ENCODE peak calls at places on chromosomes 6 and 20, in eight cellular contexts. O is CD4-positive, alpha-beta memory T cell; N is prostate gland; Q is cardiac muscle cell; E is left ventricle myocardium inferior; X is heart right ventricle; L is Karpas-422; P is brain microvascular endothelial cell. H is an unnamed sample.

GRCh38 chr6:7268362-7269310 is 44.4 kb downstream of the SSR1 start:
- DNase-seq in O (no peak), N (no peak), Q (no peak), E (no peak), X (no peak), L (no peak), P (no peak), H (no peak)

GRCh38 chr6:12060780-12061619 is 48.9 kb downstream of the HIVEP1 start:
- DNase-seq in O (peak), N (no peak), Q (peak), E (peak), X (peak), L (peak), P (peak), H (peak)

GRCh38 chr6:17413313-17413750 is 19.9 kb downstream of the CAP2 start:
- DNase-seq in O (no peak), N (no peak), Q (peak), E (no peak), X (no peak), L (no peak), P (peak), H (no peak)

GRCh38 chr6:88358846-88359245 is 192.7 kb upstream of the CNR1 start:
- DNase-seq in O (no peak), N (no peak), Q (peak), E (no peak), X (no peak), L (no peak), P (no peak), H (no peak)

GRCh38 chr20:18984238-18985200 is 170.9 kb downstream of the SCP2D1 start:
- DNase-seq in O (no peak), N (no peak), Q (no peak), E (no peak), X (no peak), L (peak), P (no peak), H (no peak)

GRCh38 chr6:157410088-157410487 is 29.1 kb downstream of the ZDHHC14 start:
- DNase-seq in O (no peak), N (no peak), Q (no peak), E (no peak), X (no peak), L (no peak), P (peak), H (no peak)

GRCh38 chr6:154411076-154411475 is 54.5 kb upstream of the IPCEF1 start:
- DNase-seq in O (no peak), N (no peak), Q (no peak), E (no peak), X (no peak), L (no peak), P (no peak), H (no peak)

GRCh38 chr6:160221423-160221822 is 37.2 kb downstream of the SLC22A2 start:
- DNase-seq in O (no peak), N (no peak), Q (peak), E (no peak), X (no peak), L (peak), P (no peak), H (no peak)

GRCh38 chr6:5012531-5012930 is 8.7 kb upstream of the RPP40 start:
- DNase-seq in O (no peak), N (no peak), Q (peak), E (no peak), X (no peak), L (no peak), P (no peak), H (no peak)

GRCh38 chr20:47484303-47484702 is 17.4 kb upstream of the NCOA3 start:
- DNase-seq in O (no peak), N (no peak), Q (no peak), E (no peak), X (no peak), L (no peak), P (no peak), H (no peak)

GRCh38 chr20:53515749-53516148 is 77.9 kb downstream of the ZNF217 start:
- DNase-seq in O (no peak), N (no peak), Q (no peak), E (no peak), X (no peak), L (no peak), P (no peak), H (no peak)

GRCh38 chr6:105606871-105607421 is 204.1 kb upstream of the PREP start:
- DNase-seq in O (no peak), N (no peak), Q (no peak), E (no peak), X (no peak), L (no peak), P (no peak), H (no peak)

GRCh38 chr6:160978141-160978926 is 13.2 kb upstream of the MAP3K4 start:
- DNase-seq in O (no peak), N (no peak), Q (peak), E (no peak), X (no peak), L (no peak), P (peak), H (no peak)

GRCh38 chr6:10759884-10760329 is 12.3 kb downstream of the TMEM14B start:
- DNase-seq in O (no peak), N (no peak), Q (peak), E (no peak), X (no peak), L (no peak), P (peak), H (no peak)

GRCh38 chr6:100370265-100370664 is 94.5 kb downstream of the SIM1 start:
- DNase-seq in O (no peak), N (no peak), Q (no peak), E (no peak), X (no peak), L (peak), P (no peak), H (no peak)

GRCh38 chr6:19210849-19211590 is 626.1 kb upstream of the ID4 start:
- DNase-seq in O (no peak), N (no peak), Q (peak), E (peak), X (peak), L (peak), P (no peak), H (peak)

GRCh38 chr20:58558483-58559367 is 43.5 kb upstream of the APCDD1L start:
- DNase-seq in O (no peak), N (no peak), Q (no peak), E (no peak), X (no peak), L (no peak), P (no peak), H (no peak)

GRCh38 chr6:159874475-159874874 is 16.3 kb upstream of the MAS1 start:
- DNase-seq in O (no peak), N (no peak), Q (peak), E (peak), X (peak), L (no peak), P (peak), H (no peak)

GRCh38 chr6:125486881-125487280 is 185.1 kb upstream of the HDDC2 start:
- DNase-seq in O (no peak), N (no peak), Q (peak), E (no peak), X (no peak), L (no peak), P (no peak), H (no peak)

GRCh38 chr6:46170357-46171289 is at the start of gene ENPP5:
- DNase-seq in O (peak), N (peak), Q (peak), E (peak), X (peak), L (peak), P (no peak), H (peak)

GRCh38 chr20:54049156-54049555 is 21.2 kb downstream of the BCAS1 start:
- DNase-seq in O (no peak), N (no peak), Q (no peak), E (no peak), X (no peak), L (no peak), P (no peak), H (no peak)

GRCh38 chr6:89618026-89618425 is 20.5 kb downstream of the LYRM2 start:
- DNase-seq in O (no peak), N (no peak), Q (no peak), E (no peak), X (no peak), L (no peak), P (no peak), H (no peak)

GRCh38 chr6:170434114-170434820 is 118.8 kb downstream of the PSMB1 start:
- DNase-seq in O (no peak), N (no peak), Q (no peak), E (no peak), X (no peak), L (no peak), P (no peak), H (no peak)

GRCh38 chr6:138188278-138188923 is 26.7 kb downstream of the ARFGEF3 start:
- DNase-seq in O (no peak), N (peak), Q (no peak), E (no peak), X (no peak), L (no peak), P (no peak), H (no peak)

GRCh38 chr6:95658896-95659295 is 81.6 kb downstream of the MANEA start:
- DNase-seq in O (no peak), N (no peak), Q (no peak), E (no peak), X (no peak), L (no peak), P (no peak), H (no peak)

GRCh38 chr6:155418017-155418749 is 37.5 kb downstream of the NOX3 start:
- DNase-seq in O (peak), N (no peak), Q (peak), E (no peak), X (no peak), L (no peak), P (peak), H (no peak)

GRCh38 chr20:60959971-60960370 is 292.1 kb upstream of the CDH4 start:
- DNase-seq in O (no peak), N (no peak), Q (no peak), E (no peak), X (no peak), L (no peak), P (no peak), H (no peak)

GRCh38 chr6:27297857-27298730 is 14.0 kb downstream of the POM121L2 start:
- DNase-seq in O (no peak), N (no peak), Q (peak), E (no peak), X (no peak), L (peak), P (peak), H (no peak)

GRCh38 chr6:145567853-145568252 is 167.5 kb downstream of the EPM2A start:
- DNase-seq in O (no peak), N (no peak), Q (no peak), E (no peak), X (no peak), L (no peak), P (no peak), H (no peak)

GRCh38 chr20:13037727-13038126 is 29.0 kb downstream of the SPTLC3 start:
- DNase-seq in O (no peak), N (no peak), Q (no peak), E (no peak), X (no peak), L (no peak), P (peak), H (no peak)

GRCh38 chr6:73695619-73696421 is at the start of gene CD109:
- DNase-seq in O (peak), N (peak), Q (peak), E (peak), X (peak), L (no peak), P (peak), H (peak)

GRCh38 chr20:11195899-11196558 is 522.2 kb upstream of the JAG1 start:
- DNase-seq in O (no peak), N (no peak), Q (peak), E (no peak), X (no peak), L (no peak), P (peak), H (no peak)

GRCh38 chr6:128098000-128098581 is 197.2 kb upstream of the THEMIS start:
- DNase-seq in O (no peak), N (no peak), Q (peak), E (no peak), X (no peak), L (no peak), P (no peak), H (no peak)

GRCh38 chr6:30447237-30447636 is 42.1 kb upstream of the HLA-E start:
- DNase-seq in O (no peak), N (no peak), Q (peak), E (no peak), X (no peak), L (no peak), P (peak), H (peak)

GRCh38 chr6:149089508-149089907 is 228.0 kb upstream of the TAB2 start:
- DNase-seq in O (no peak), N (no peak), Q (no peak), E (no peak), X (no peak), L (no peak), P (no peak), H (no peak)

GRCh38 chr6:122663981-122664380 is 53.8 kb downstream of the PKIB start:
- DNase-seq in O (no peak), N (no peak), Q (no peak), E (no peak), X (no peak), L (no peak), P (no peak), H (no peak)

DNA sequence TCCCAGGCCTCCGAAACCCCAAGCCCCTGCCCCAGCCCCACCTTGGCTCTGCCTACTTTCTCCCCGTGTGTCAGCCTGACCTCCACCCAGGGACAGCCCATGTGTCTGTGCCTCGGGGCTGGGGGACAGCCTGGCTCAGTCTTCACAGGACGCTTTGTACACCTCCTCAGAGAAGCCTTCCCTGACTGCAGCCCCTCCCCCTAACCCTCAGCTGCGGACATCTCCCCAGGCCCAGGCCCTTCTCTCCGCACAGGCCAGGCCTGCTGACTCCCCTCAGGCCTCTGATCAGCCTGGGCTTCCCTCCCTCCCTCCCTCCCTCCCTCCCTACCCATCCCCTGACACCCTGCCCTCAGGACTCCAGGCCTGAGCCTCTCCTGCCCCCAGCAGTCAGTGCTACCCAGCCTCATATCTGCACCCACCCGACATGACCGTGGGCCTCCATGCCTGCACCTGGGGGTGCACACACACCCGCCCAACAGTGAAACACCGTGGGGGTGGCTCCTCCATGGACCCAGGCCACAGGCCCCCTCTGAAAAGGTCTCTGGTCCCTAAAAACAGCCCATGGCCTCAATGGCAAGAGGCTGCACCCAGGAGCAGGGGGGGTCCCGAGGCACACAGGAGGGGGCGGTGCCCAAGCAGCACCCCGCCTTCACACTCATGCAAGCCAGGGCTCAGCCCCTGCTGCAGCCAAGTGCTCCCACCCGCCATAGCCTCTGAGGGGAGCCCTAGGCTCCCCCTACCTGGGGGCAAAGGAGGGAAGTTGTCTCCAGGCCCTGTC is 12.9 kb downstream of the LAMA5 start:
- DNase-seq in O (peak), N (no peak), Q (no peak), E (no peak), X (peak), L (no peak), P (no peak), H (no peak)
- H3K27ac ChIP-seq in O (no peak), N (peak), Q (peak), E (peak), X (peak), L (no peak), P (no peak), H (no peak)

DNA sequence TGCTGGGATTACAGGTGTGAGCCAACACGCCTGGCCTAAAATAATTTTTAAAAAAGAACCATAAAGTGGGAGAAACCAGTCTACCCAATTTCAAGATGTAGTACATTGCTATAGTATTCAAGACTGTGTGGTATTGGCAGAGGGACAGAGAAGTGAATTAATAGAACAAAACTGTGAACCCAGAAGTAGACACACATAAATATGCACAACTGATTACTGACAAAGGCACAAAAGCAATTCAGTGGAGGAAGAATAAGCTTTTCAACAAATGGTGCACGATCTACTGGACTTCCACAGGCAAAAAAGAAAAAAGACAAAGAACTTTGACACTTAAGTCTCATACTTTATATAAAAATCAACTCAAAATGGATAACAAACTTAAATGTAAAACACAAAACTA is 15.5 kb downstream of the ZBTB2 start:
- DNase-seq in O (no peak), N (no peak), Q (no peak), E (no peak), X (no peak), L (no peak), P (no peak), H (no peak)
- H3K27ac ChIP-seq in O (no peak), N (no peak), Q (no peak), E (no peak), X (no peak), L (peak), P (peak), H (no peak)

GRCh38 chr6:55496201-55496600 is 82.8 kb downstream of the HMGCLL1 start:
- DNase-seq in O (no peak), N (no peak), Q (no peak), E (no peak), X (no peak), L (no peak), P (no peak), H (no peak)

GRCh38 chr6:55495277-55495676 is 83.7 kb downstream of the HMGCLL1 start:
- DNase-seq in O (no peak), N (no peak), Q (no peak), E (no peak), X (no peak), L (no peak), P (no peak), H (no peak)

GRCh38 chr6:55492259-55492658 is 86.7 kb downstream of the HMGCLL1 start:
- DNase-seq in O (no peak), N (no peak), Q (no peak), E (no peak), X (no peak), L (no peak), P (no peak), H (no peak)

DNA sequence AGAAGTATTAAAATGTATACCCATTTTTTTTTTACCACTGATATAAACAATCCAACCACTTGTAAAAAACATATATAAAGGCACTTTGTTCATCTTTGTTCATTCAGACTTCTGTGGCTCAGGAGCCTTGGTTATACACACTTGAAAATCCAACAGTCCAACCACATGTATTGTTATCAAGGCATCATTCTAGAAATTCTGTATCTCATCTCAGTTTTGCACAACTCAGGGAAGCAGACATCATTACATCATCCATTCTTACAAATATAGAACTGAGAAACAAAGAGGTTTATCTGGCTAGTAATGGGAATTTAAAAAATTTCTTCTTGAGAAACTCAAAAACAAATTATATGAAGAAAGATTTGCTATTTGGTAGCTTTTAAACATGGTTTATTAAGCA is 88.1 kb downstream of the HMGCLL1 start:
- DNase-seq in O (no peak), N (no peak), Q (no peak), E (no peak), X (no peak), L (no peak), P (no peak), H (no peak)
- H3K27ac ChIP-seq in O (no peak), N (no peak), Q (no peak), E (no peak), X (no peak), L (no peak), P (no peak), H (no peak)

DNA sequence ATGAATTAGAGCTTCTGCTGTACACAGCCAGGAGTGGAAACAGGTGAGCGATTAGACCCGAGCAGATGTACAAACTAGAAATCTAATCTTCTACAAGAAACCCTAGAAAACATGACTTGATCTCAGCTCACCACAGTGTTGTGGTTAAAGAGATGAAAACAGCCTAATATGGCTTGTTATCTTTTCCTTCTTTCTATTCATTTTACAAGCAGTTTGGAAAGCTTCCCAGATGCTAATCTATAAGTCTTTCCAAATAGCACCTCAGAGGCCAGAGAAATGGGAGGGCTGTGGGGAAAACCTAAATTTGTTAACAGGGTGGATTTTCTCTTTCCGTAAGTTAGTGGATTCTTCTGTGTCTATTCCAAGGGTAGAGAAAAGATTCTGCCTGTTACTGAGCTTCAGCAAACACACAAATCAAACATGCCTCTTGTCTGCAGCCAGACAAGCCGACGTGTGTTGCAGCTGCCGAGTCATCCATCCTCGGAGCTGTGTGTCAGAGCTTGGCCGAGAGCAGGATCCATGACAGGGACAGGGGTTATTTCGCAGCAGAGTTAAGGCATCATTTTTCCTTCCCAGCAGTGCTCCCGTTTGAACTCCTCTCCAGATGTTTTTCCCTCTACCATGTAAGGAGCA is 560.2 kb downstream of the C6orf118 start:
- DNase-seq in O (no peak), N (no peak), Q (peak), E (peak), X (peak), L (no peak), P (no peak), H (no peak)
- H3K27ac ChIP-seq in O (no peak), N (no peak), Q (no peak), E (no peak), X (no peak), L (no peak), P (no peak), H (no peak)

GRCh38 chr6:42017021-42017643 is 33.2 kb upstream of the TAF8 start:
- DNase-seq in O (no peak), N (no peak), Q (peak), E (no peak), X (no peak), L (no peak), P (peak), H (no peak)
- H3K27ac ChIP-seq in O (no peak), N (no peak), Q (peak), E (peak), X (no peak), L (no peak), P (peak), H (no peak)

DNA sequence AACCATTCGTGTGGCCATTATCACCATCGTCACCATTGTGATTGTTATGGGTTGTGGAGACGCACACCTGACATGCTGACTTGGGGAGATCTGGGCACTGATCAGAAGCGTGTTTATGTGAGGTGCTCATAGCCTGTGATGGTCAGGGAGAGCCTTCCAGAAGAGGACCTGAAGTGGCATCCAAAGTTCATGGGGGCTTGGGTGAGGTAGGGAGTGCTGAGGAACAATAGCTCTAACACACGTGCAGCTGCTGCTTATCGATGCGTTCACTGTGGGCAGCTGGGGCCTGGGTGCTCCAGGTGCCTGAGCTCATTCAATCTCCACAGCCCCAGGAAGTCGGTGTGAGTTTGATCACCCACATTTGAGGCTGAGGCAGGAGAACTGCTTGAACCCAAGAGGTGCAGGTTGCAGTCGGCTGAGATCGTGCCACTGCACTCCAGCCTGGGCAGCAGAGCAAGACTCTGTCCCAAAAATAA is 227.3 kb downstream of the PREX1 start:
- DNase-seq in O (no peak), N (no peak), Q (no peak), E (no peak), X (no peak), L (no peak), P (no peak), H (no peak)
- H3K27ac ChIP-seq in O (no peak), N (no peak), Q (no peak), E (no peak), X (no peak), L (no peak), P (no peak), H (no peak)